ENCODE peak calls at places on chromosomes 4 and X, in six cellular contexts. One of them, this sample, is unnamed.

GRCh38 chr4:55507612-55508011 is 39.1 kb downstream of the CLOCK start:
- DNase-seq in endothelial cell: no peak
- DNase-seq in aorta: no peak
- DNase-seq in stimulated activated CD4-positive, alpha-beta T cell treated with anti-CD3 and anti-CD28 coated beads, Interleukin-15, amount 100 ng/mL, for 1 hour: no peak
- DNase-seq in NCI-H1092: no peak
- DNase-seq in nephron progenitor cell: no peak
- DNase-seq in this sample: no peak

GRCh38 chr4:76212851-76213414 is 691 bp downstream of the SCARB2 start:
- DNase-seq in endothelial cell: no peak
- DNase-seq in NCI-H1092: no peak
- DNase-seq in nephron progenitor cell: no peak
- DNase-seq in stimulated activated CD4-positive, alpha-beta T cell treated with anti-CD3 and anti-CD28 coated beads, Interleukin-15, amount 100 ng/mL, for 1 hour: peak; percentile 4
- DNase-seq in aorta: no peak
- DNase-seq in this sample: no peak

GRCh38 chr4:146957252-146957651 is 11.6 kb upstream of the TTC29 start:
- DNase-seq in endothelial cell: no peak
- DNase-seq in stimulated activated CD4-positive, alpha-beta T cell treated with anti-CD3 and anti-CD28 coated beads, Interleukin-15, amount 100 ng/mL, for 1 hour: no peak
- DNase-seq in nephron progenitor cell: no peak
- DNase-seq in aorta: no peak
- DNase-seq in NCI-H1092: no peak
- DNase-seq in this sample: no peak

GRCh38 chr4:38133711-38134480 is 173.7 kb downstream of the PTTG2 start:
- DNase-seq in nephron progenitor cell: no peak
- DNase-seq in NCI-H1092: no peak
- DNase-seq in stimulated activated CD4-positive, alpha-beta T cell treated with anti-CD3 and anti-CD28 coated beads, Interleukin-15, amount 100 ng/mL, for 1 hour: no peak
- DNase-seq in aorta: no peak
- DNase-seq in endothelial cell: no peak
- DNase-seq in this sample: no peak

GRCh38 chr4:3423406-3423805 is 18.4 kb upstream of the HGFAC start:
- DNase-seq in nephron progenitor cell: no peak
- DNase-seq in NCI-H1092: no peak
- DNase-seq in stimulated activated CD4-positive, alpha-beta T cell treated with anti-CD3 and anti-CD28 coated beads, Interleukin-15, amount 100 ng/mL, for 1 hour: no peak
- DNase-seq in aorta: no peak
- DNase-seq in endothelial cell: no peak
- DNase-seq in this sample: no peak

GRCh38 chrX:111728096-111728495 is 47.1 kb downstream of the ALG13 start:
- DNase-seq in nephron progenitor cell: no peak
- DNase-seq in stimulated activated CD4-positive, alpha-beta T cell treated with anti-CD3 and anti-CD28 coated beads, Interleukin-15, amount 100 ng/mL, for 1 hour: no peak
- DNase-seq in NCI-H1092: no peak
- DNase-seq in aorta: no peak
- DNase-seq in endothelial cell: no peak
- DNase-seq in this sample: no peak

GRCh38 chr4:4851081-4851480 is 8.4 kb upstream of the MSX1 start:
- DNase-seq in nephron progenitor cell: no peak
- DNase-seq in aorta: peak; percentile 41
- DNase-seq in endothelial cell: no peak
- DNase-seq in stimulated activated CD4-positive, alpha-beta T cell treated with anti-CD3 and anti-CD28 coated beads, Interleukin-15, amount 100 ng/mL, for 1 hour: no peak
- DNase-seq in NCI-H1092: no peak
- DNase-seq in this sample: no peak

GRCh38 chrX:80808854-80809493 is 703 bp downstream of the BRWD3 start:
- DNase-seq in nephron progenitor cell: peak; percentile 10
- DNase-seq in NCI-H1092: peak; percentile 11
- DNase-seq in endothelial cell: peak; percentile 10
- DNase-seq in stimulated activated CD4-positive, alpha-beta T cell treated with anti-CD3 and anti-CD28 coated beads, Interleukin-15, amount 100 ng/mL, for 1 hour: peak; percentile 3
- DNase-seq in aorta: peak; percentile 72
- DNase-seq in this sample: peak; percentile 46

GRCh38 chrX:118545510-118545909 is 49.9 kb downstream of the DOCK11 start:
- DNase-seq in endothelial cell: no peak
- DNase-seq in nephron progenitor cell: no peak
- DNase-seq in NCI-H1092: no peak
- DNase-seq in aorta: no peak
- DNase-seq in stimulated activated CD4-positive, alpha-beta T cell treated with anti-CD3 and anti-CD28 coated beads, Interleukin-15, amount 100 ng/mL, for 1 hour: no peak
- DNase-seq in this sample: no peak

GRCh38 chrX:1582686-1583437 is 8.5 kb upstream of the AKAP17A start:
- DNase-seq in aorta: no peak
- DNase-seq in endothelial cell: no peak
- DNase-seq in NCI-H1092: no peak
- DNase-seq in nephron progenitor cell: no peak
- DNase-seq in stimulated activated CD4-positive, alpha-beta T cell treated with anti-CD3 and anti-CD28 coated beads, Interleukin-15, amount 100 ng/mL, for 1 hour: no peak
- DNase-seq in this sample: no peak

GRCh38 chr4:140344111-140344510 is 29.3 kb upstream of the SCOC start:
- DNase-seq in nephron progenitor cell: no peak
- DNase-seq in aorta: no peak
- DNase-seq in stimulated activated CD4-positive, alpha-beta T cell treated with anti-CD3 and anti-CD28 coated beads, Interleukin-15, amount 100 ng/mL, for 1 hour: no peak
- DNase-seq in NCI-H1092: no peak
- DNase-seq in endothelial cell: no peak
- DNase-seq in this sample: no peak

GRCh38 chrX:136130931-136131843 is 16.1 kb upstream of the FHL1 start:
- DNase-seq in aorta: no peak
- DNase-seq in NCI-H1092: no peak
- DNase-seq in nephron progenitor cell: no peak
- DNase-seq in endothelial cell: no peak
- DNase-seq in stimulated activated CD4-positive, alpha-beta T cell treated with anti-CD3 and anti-CD28 coated beads, Interleukin-15, amount 100 ng/mL, for 1 hour: no peak
- DNase-seq in this sample: no peak

GRCh38 chr4:79445371-79445781 is 37.3 kb upstream of the GK2 start:
- DNase-seq in stimulated activated CD4-positive, alpha-beta T cell treated with anti-CD3 and anti-CD28 coated beads, Interleukin-15, amount 100 ng/mL, for 1 hour: no peak
- DNase-seq in nephron progenitor cell: peak; percentile 10
- DNase-seq in NCI-H1092: peak; percentile 67
- DNase-seq in aorta: no peak
- DNase-seq in endothelial cell: no peak
- DNase-seq in this sample: peak; percentile 57

GRCh38 chrX:19593684-19594083 is 78.4 kb upstream of the MAP3K15 start:
- DNase-seq in nephron progenitor cell: no peak
- DNase-seq in NCI-H1092: no peak
- DNase-seq in stimulated activated CD4-positive, alpha-beta T cell treated with anti-CD3 and anti-CD28 coated beads, Interleukin-15, amount 100 ng/mL, for 1 hour: no peak
- DNase-seq in endothelial cell: no peak
- DNase-seq in aorta: no peak
- DNase-seq in this sample: no peak

GRCh38 chr4:1978741-1979476 is 29.9 kb downstream of the NELFA start:
- DNase-seq in nephron progenitor cell: no peak
- DNase-seq in NCI-H1092: no peak
- DNase-seq in endothelial cell: no peak
- DNase-seq in aorta: peak; percentile 75
- DNase-seq in stimulated activated CD4-positive, alpha-beta T cell treated with anti-CD3 and anti-CD28 coated beads, Interleukin-15, amount 100 ng/mL, for 1 hour: no peak
- DNase-seq in this sample: no peak

GRCh38 chr4:106588906-106589305 is 220.3 kb upstream of the GIMD1 start:
- DNase-seq in nephron progenitor cell: no peak
- DNase-seq in stimulated activated CD4-positive, alpha-beta T cell treated with anti-CD3 and anti-CD28 coated beads, Interleukin-15, amount 100 ng/mL, for 1 hour: no peak
- DNase-seq in NCI-H1092: no peak
- DNase-seq in endothelial cell: no peak
- DNase-seq in aorta: no peak
- DNase-seq in this sample: no peak

GRCh38 chr4:141569141-141569540 is 67.2 kb upstream of the IL15 start:
- DNase-seq in stimulated activated CD4-positive, alpha-beta T cell treated with anti-CD3 and anti-CD28 coated beads, Interleukin-15, amount 100 ng/mL, for 1 hour: no peak
- DNase-seq in NCI-H1092: no peak
- DNase-seq in aorta: no peak
- DNase-seq in endothelial cell: no peak
- DNase-seq in nephron progenitor cell: no peak
- DNase-seq in this sample: no peak

GRCh38 chr4:8235686-8236085 is 33.9 kb upstream of the HTRA3 start:
- DNase-seq in NCI-H1092: no peak
- DNase-seq in nephron progenitor cell: no peak
- DNase-seq in stimulated activated CD4-positive, alpha-beta T cell treated with anti-CD3 and anti-CD28 coated beads, Interleukin-15, amount 100 ng/mL, for 1 hour: no peak
- DNase-seq in aorta: no peak
- DNase-seq in endothelial cell: no peak
- DNase-seq in this sample: no peak

GRCh38 chrX:39133971-39134370 is 332.7 kb downstream of the MID1IP1 start:
- DNase-seq in endothelial cell: peak; percentile 3
- DNase-seq in NCI-H1092: peak; percentile 16
- DNase-seq in nephron progenitor cell: no peak
- DNase-seq in stimulated activated CD4-positive, alpha-beta T cell treated with anti-CD3 and anti-CD28 coated beads, Interleukin-15, amount 100 ng/mL, for 1 hour: no peak
- DNase-seq in aorta: no peak
- DNase-seq in this sample: no peak

GRCh38 chrX:125394449-125394848 is 74.8 kb downstream of the TEX13C start:
- DNase-seq in stimulated activated CD4-positive, alpha-beta T cell treated with anti-CD3 and anti-CD28 coated beads, Interleukin-15, amount 100 ng/mL, for 1 hour: no peak
- DNase-seq in NCI-H1092: no peak
- DNase-seq in endothelial cell: no peak
- DNase-seq in aorta: no peak
- DNase-seq in nephron progenitor cell: no peak
- DNase-seq in this sample: no peak

GRCh38 chr4:985123-985830 is 1.6 kb upstream of the IDUA start:
- DNase-seq in stimulated activated CD4-positive, alpha-beta T cell treated with anti-CD3 and anti-CD28 coated beads, Interleukin-15, amount 100 ng/mL, for 1 hour: peak; percentile 52
- DNase-seq in aorta: no peak
- DNase-seq in NCI-H1092: no peak
- DNase-seq in endothelial cell: peak; percentile 67
- DNase-seq in nephron progenitor cell: peak; percentile 80
- DNase-seq in this sample: peak; percentile 75

GRCh38 chr4:81564025-81564424 is 92.3 kb upstream of the RASGEF1B start:
- DNase-seq in nephron progenitor cell: no peak
- DNase-seq in aorta: no peak
- DNase-seq in endothelial cell: no peak
- DNase-seq in stimulated activated CD4-positive, alpha-beta T cell treated with anti-CD3 and anti-CD28 coated beads, Interleukin-15, amount 100 ng/mL, for 1 hour: no peak
- DNase-seq in NCI-H1092: no peak
- DNase-seq in this sample: no peak

GRCh38 chrX:22095306-22095705 is 63.2 kb downstream of the PHEX start:
- DNase-seq in endothelial cell: no peak
- DNase-seq in aorta: no peak
- DNase-seq in stimulated activated CD4-positive, alpha-beta T cell treated with anti-CD3 and anti-CD28 coated beads, Interleukin-15, amount 100 ng/mL, for 1 hour: no peak
- DNase-seq in NCI-H1092: no peak
- DNase-seq in nephron progenitor cell: peak; percentile 4
- DNase-seq in this sample: peak; percentile 52

GRCh38 chr4:166274136-166274761 is 401.2 kb downstream of the TLL1 start:
- DNase-seq in aorta: no peak
- DNase-seq in nephron progenitor cell: no peak
- DNase-seq in endothelial cell: no peak
- DNase-seq in NCI-H1092: no peak
- DNase-seq in stimulated activated CD4-positive, alpha-beta T cell treated with anti-CD3 and anti-CD28 coated beads, Interleukin-15, amount 100 ng/mL, for 1 hour: no peak
- DNase-seq in this sample: no peak

GRCh38 chrX:110251961-110252360 is 65.9 kb downstream of the AMMECR1 start:
- DNase-seq in endothelial cell: no peak
- DNase-seq in NCI-H1092: no peak
- DNase-seq in aorta: no peak
- DNase-seq in nephron progenitor cell: no peak
- DNase-seq in stimulated activated CD4-positive, alpha-beta T cell treated with anti-CD3 and anti-CD28 coated beads, Interleukin-15, amount 100 ng/mL, for 1 hour: no peak
- DNase-seq in this sample: no peak

GRCh38 chr4:186596850-186597390 is 41.6 kb upstream of the MTNR1A start:
- DNase-seq in nephron progenitor cell: no peak
- DNase-seq in stimulated activated CD4-positive, alpha-beta T cell treated with anti-CD3 and anti-CD28 coated beads, Interleukin-15, amount 100 ng/mL, for 1 hour: no peak
- DNase-seq in endothelial cell: no peak
- DNase-seq in aorta: no peak
- DNase-seq in NCI-H1092: no peak
- DNase-seq in this sample: no peak